ENCODE peak calls at places on chromosomes 2 and 18, in four cellular contexts. M, T, H and W are unnamed samples. For H3K4me1, the result is how much of the 10 kb centered on the place peaks cover.

GRCh38 chr18:74596959-74597661 is 560 bp upstream of the ZNF407 start:
- DNase-seq in M (peak), T (peak), H (peak), W (peak)

GRCh38 chr2:213288913-213289700 is 4.8 kb downstream of the SPAG16 start:
- DNase-seq in M (no peak), T (no peak), H (peak), W (no peak)

GRCh38 chr18:9364242-9364641 is 29.7 kb downstream of the TWSG1 start:
- DNase-seq in M (no peak), T (no peak), H (no peak), W (no peak)

GRCh38 chr18:54020346-54020745 is 204.1 kb downstream of the MBD2 start:
- DNase-seq in M (no peak), T (no peak), H (no peak), W (no peak)

GRCh38 chr2:96326990-96327820 is 2.1 kb downstream of the ITPRIPL1 start:
- DNase-seq in M (no peak), T (peak), H (no peak), W (no peak)

GRCh38 chr2:47771211-47771610 is 11.7 kb upstream of the MSH6 start:
- DNase-seq in M (no peak), T (no peak), H (peak), W (no peak)

GRCh38 chr18:250685-251084 is 17.2 kb downstream of the THOC1 start:
- DNase-seq in M (no peak), T (no peak), H (peak), W (no peak)

GRCh38 chr2:220708366-220708765 is 863.7 kb downstream of the EPHA4 start:
- DNase-seq in M (no peak), T (no peak), H (peak), W (no peak)

GRCh38 chr2:54566896-54567295 is 110.8 kb downstream of the SPTBN1 start:
- DNase-seq in M (no peak), T (no peak), H (no peak), W (no peak)

GRCh38 chr2:96955694-96956610 is 30.4 kb downstream of the FAM178B start:
- DNase-seq in M (no peak), T (no peak), H (no peak), W (peak)

GRCh38 chr2:65144571-65144970 is 14.7 kb upstream of the RAB1A start:
- DNase-seq in M (no peak), T (no peak), H (no peak), W (no peak)

GRCh38 chr2:44751754-44752479 is 189.6 kb upstream of the SIX3 start:
- DNase-seq in M (no peak), T (no peak), H (no peak), W (no peak)

DNA sequence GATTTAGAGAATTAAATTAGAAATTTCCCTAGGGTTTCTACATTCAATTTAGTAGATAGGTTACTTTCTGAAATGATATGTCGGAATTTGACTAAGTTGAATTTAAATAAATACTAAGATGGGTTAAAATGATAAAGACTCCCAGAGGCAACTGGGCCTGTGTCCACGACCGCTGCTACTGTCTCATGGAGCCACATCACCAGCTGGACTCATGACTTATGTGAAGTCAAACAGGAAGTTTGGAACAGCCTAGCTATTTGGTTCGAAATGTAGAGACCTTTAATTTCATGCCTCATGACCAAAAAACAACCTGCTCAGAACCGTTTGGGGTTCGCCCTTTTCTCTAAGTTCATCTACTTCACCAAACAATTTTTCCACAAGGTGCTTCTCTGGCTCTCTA is 22.2 kb downstream of the GRHL1 start:
- DNase-seq in M (no peak), T (no peak), H (no peak), W (no peak)
- H3K4me1 ChIP-seq in M (under half), T (under half), H (under half), W (under half)

GRCh38 chr2:85604568-85605339 is 2.3 kb upstream of the TMEM150A start:
- DNase-seq in M (no peak), T (no peak), H (no peak), W (no peak)

GRCh38 chr2:85606116-85606455 is 3.6 kb upstream of the TMEM150A start:
- DNase-seq in M (no peak), T (no peak), H (no peak), W (no peak)

GRCh38 chr2:85607268-85608215 is 4.3 kb downstream of the C2orf68 start:
- DNase-seq in M (no peak), T (no peak), H (no peak), W (no peak)

GRCh38 chr2:85602476-85603234 is at the start of gene TMEM150A:
- DNase-seq in M (peak), T (peak), H (peak), W (peak)

DNA sequence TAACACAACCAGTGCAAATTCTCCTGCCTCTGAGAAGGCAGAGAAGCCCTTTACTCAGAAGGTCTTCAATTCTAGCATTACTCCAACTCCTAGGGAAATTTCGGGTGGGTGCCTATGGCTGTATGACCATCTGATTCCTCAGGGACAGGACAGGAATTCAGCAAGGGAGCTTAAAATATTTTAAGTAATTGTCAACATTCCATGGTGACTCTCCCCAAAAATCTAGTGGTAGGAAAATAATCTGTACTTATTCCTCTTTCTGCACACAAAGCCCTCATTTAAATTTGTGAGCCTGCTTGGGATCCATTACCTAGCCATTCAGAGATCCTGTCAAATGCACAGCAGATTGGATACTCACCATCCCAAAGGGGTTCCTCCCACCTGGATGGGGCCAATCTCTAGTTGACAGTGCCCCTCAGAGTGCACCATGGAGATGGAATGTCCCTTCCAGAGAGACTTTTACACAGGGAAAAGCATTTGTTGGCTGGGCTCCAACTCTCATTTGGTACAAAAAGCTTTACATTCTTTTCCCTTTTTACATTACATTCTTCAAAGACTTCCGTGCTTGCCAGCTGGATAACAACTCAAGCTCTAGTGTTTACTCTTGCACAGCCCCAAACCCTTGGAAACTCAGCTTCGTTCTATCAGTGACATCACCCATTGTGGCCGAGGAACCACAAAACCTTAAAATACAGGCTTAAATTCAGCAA is 3.1 kb upstream of the TMEM150A start:
- DNase-seq in M (no peak), T (no peak), H (peak), W (no peak)
- H3K4me1 ChIP-seq in M (under half), T (under half), H (under half), W (under half)

DNA sequence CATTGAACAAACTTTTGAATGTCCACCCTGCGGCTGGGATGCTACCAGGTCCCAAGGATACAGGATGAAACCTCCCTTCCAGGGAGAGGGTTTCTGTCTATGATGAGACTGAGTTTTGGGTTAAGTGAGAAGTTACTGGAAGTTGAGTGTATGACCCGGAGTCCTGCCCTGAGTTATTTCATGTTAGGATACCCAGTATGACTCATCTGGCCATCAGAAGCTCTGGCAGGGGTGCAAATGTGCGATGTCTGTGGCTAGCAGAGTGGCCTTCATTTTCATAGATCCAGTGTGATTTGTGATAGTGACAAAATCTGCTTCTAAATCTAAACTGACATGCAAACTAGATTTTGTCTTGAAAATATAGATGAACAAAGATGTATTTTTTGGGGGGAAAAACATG is 55.3 kb downstream of the KCTD1 start:
- DNase-seq in M (no peak), T (no peak), H (peak), W (no peak)
- H3K4me1 ChIP-seq in M (under half), T (under half), H (under half), W (under half)

GRCh38 chr18:58565021-58565420 is 63.9 kb downstream of the ALPK2 start:
- DNase-seq in M (no peak), T (no peak), H (no peak), W (no peak)

GRCh38 chr18:58558514-58558913 is 70.4 kb downstream of the ALPK2 start:
- DNase-seq in M (no peak), T (no peak), H (peak), W (no peak)

GRCh38 chr18:58559427-58560186 is 69.3 kb downstream of the ALPK2 start:
- DNase-seq in M (no peak), T (no peak), H (peak), W (no peak)

GRCh38 chr18:58562999-58563667 is 65.8 kb downstream of the ALPK2 start:
- DNase-seq in M (no peak), T (no peak), H (no peak), W (no peak)

DNA sequence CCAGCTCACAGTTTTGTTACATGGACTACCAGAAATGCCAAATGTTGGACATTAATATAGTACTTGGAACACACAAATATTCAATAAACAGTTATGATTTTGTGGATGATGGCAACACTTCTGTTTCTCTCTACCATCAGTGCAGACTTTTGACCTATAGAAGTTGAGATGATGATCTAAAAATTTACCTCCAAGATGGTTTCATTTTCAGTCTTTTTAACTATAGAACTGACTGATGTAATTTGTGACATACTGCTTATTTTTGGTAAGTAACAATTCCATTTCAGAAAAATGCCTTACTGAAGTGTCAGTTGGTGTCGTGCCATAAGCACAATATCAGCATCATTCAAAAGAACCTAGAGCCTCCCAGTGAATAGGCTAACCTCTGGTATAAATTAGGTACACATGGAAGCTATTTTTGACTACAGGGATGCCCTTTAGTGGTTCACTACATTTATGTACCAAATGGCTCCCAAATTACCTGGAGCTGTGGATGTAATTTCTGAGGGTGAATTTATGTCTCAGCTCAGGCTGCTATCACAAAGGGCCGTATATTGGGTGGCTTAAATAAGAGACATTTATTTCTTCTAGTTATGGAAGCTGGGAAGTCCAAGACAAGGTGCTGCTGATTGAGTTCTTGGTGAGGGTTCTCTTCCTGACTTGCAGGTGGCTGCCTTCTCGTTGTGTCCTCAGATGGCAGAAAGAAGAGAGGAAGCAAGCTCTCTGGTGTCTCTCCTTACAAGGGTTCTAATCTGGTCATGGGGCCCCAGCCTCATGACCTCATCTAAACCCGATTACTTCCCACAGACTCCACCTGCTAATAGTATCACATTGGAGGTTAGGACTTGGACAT is 66.5 kb downstream of the ALPK2 start:
- DNase-seq in M (no peak), T (no peak), H (peak), W (no peak)
- H3K4me1 ChIP-seq in M (under half), T (under half), H (under half), W (under half)

DNA sequence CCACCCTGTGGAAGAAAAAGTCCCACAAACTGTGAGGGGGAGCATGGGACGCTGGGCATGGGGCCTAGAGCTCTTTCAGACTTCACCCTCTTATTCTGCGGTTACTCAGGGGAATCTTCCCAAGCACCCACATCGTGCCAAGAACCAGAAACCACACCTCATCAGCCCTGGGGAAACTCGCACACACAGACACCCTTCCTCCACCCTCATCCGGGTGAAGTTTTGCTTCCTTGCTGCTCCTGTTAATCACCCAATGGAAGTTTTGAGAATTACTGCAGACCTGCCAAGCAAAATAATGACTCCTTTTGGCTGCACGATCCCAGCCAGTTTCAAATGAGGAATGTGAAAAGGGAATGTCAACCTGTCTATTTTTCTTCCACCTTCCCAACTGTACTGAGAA is 59.0 kb downstream of the COL6A3 start:
- DNase-seq in M (no peak), T (peak), H (peak), W (no peak)
- H3K4me1 ChIP-seq in M (under half), T (under half), H (under half), W (under half)

DNA sequence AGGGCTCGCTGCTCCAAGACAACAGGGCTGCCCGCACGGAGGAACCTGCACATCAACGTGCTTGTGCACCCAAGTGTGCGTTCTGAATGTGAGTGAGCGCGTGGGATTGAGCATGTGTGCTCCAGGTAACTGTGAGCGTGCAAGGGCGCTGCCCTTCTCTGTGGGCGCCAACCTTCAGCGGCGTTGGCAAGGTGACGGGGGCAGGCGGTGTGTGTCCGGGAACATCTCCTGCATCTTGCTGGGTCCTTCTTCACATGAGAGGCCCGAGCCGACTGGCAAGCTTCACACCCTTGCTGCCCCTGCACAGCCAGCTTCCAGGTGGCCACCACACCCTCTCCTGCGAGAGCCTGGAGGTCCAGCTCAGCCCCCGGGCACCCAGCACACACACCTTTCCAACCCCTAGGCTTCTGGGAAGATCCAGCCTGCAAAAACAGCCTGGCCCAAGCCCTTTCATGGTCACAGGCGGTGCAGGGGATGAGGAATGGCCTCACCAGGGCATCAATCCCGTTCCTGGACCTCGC is 220.9 kb downstream of the HDAC4 start:
- DNase-seq in M (no peak), T (peak), H (no peak), W (peak)
- H3K4me1 ChIP-seq in M (under half), T (under half), H (under half), W (under half)

DNA sequence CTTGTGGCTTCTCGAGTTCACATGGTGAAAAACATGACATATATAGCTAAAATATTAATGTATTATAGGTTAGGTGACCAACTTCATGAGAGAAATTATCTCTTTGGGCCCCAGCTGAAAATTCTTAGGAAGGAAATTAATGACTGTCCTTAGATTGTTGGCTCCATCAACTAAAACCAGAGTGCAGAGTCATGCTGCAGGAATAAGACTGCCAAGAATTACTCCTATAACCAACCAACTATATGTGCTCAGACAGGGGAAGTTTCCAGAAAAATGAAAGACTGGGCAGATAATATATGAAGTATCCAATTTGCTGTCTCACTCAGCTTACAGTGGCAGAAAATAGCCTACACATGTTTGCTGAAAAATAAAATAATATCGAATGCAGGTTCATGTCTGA is 71.0 kb upstream of the TMEFF2 start:
- DNase-seq in M (no peak), T (no peak), H (peak), W (no peak)
- H3K4me1 ChIP-seq in M (under half), T (under half), H (under half), W (under half)

DNA sequence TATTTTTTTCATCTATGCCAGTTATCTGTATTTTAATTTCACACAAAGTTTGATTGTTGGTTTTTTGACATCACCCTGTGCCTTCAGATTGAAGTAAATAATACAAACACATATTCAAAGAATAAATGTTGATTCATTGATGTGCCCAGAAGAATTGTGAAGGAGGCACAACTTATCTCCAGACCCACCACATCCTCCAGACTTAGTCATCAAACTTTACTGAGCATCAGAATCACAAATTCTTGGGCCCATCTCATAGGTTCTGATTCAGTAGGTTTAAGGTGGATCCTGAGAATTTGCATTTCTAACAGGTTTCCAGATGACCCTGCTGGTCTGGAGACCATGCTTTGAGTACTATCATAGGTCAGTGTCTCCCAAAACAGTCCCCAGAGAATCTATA is 82.8 kb upstream of the PIK3C3 start:
- DNase-seq in M (no peak), T (no peak), H (no peak), W (no peak)
- H3K4me1 ChIP-seq in M (under half), T (under half), H (under half), W (under half)

GRCh38 chr2:207849443-207849842 is 79.7 kb upstream of the FZD5 start:
- DNase-seq in M (no peak), T (no peak), H (no peak), W (no peak)
- H3K4me1 ChIP-seq in M (under half), T (under half), H (under half), W (under half)

GRCh38 chr2:164992818-164993217 is 37.5 kb upstream of the SLC38A11 start:
- DNase-seq in M (peak), T (no peak), H (peak), W (peak)
- H3K4me1 ChIP-seq in M (under half), T (under half), H (under half), W (under half)